ENCODE peak calls at places on chromosomes 6 and 20, in ten cellular contexts. One of them, this sample, is unnamed.

GRCh38 chr20:62577447-62577846 is 64.9 kb upstream of the SLCO4A1 start:
- DNase-seq in CD8-positive, alpha-beta T cell: no peak
- DNase-seq in esophagus muscularis mucosa: no peak
- DNase-seq in lung: no peak
- DNase-seq in suprapubic skin: no peak
- DNase-seq in A673: no peak
- DNase-seq in NB4: no peak
- DNase-seq in GM23338: no peak
- DNase-seq in left lung: no peak
- DNase-seq in cardiac muscle cell: no peak
- DNase-seq in this sample: no peak

GRCh38 chr6:106293113-106293512 is 32.4 kb downstream of the ATG5 start:
- DNase-seq in CD8-positive, alpha-beta T cell: no peak
- DNase-seq in esophagus muscularis mucosa: no peak
- DNase-seq in lung: no peak
- DNase-seq in suprapubic skin: no peak
- DNase-seq in A673: no peak
- DNase-seq in NB4: no peak
- DNase-seq in GM23338: no peak
- DNase-seq in left lung: no peak
- DNase-seq in cardiac muscle cell: no peak
- DNase-seq in this sample: no peak

GRCh38 chr6:158041788-158042187 is 60.1 kb downstream of the SYNJ2 start:
- DNase-seq in CD8-positive, alpha-beta T cell: no peak
- DNase-seq in esophagus muscularis mucosa: no peak
- DNase-seq in lung: no peak
- DNase-seq in suprapubic skin: no peak
- DNase-seq in A673: no peak
- DNase-seq in NB4: no peak
- DNase-seq in GM23338: no peak
- DNase-seq in left lung: no peak
- DNase-seq in cardiac muscle cell: no peak
- DNase-seq in this sample: no peak

GRCh38 chr20:17438436-17439039 is 92.6 kb downstream of the BFSP1 start:
- DNase-seq in CD8-positive, alpha-beta T cell: no peak
- DNase-seq in esophagus muscularis mucosa: peak
- DNase-seq in lung: no peak
- DNase-seq in suprapubic skin: no peak
- DNase-seq in A673: peak
- DNase-seq in NB4: peak
- DNase-seq in GM23338: peak
- DNase-seq in left lung: no peak
- DNase-seq in cardiac muscle cell: no peak
- DNase-seq in this sample: no peak

GRCh38 chr6:25061289-25061945 is 125.7 kb upstream of the RIPOR2 start:
- DNase-seq in CD8-positive, alpha-beta T cell: no peak
- DNase-seq in esophagus muscularis mucosa: no peak
- DNase-seq in lung: no peak
- DNase-seq in suprapubic skin: no peak
- DNase-seq in A673: peak
- DNase-seq in NB4: no peak
- DNase-seq in GM23338: peak
- DNase-seq in left lung: no peak
- DNase-seq in cardiac muscle cell: no peak
- DNase-seq in this sample: no peak

GRCh38 chr6:157056275-157056674 is 267.0 kb downstream of the TMEM242 start:
- DNase-seq in CD8-positive, alpha-beta T cell: no peak
- DNase-seq in esophagus muscularis mucosa: no peak
- DNase-seq in lung: no peak
- DNase-seq in suprapubic skin: no peak
- DNase-seq in A673: no peak
- DNase-seq in NB4: no peak
- DNase-seq in GM23338: no peak
- DNase-seq in left lung: no peak
- DNase-seq in cardiac muscle cell: no peak
- DNase-seq in this sample: no peak

GRCh38 chr6:40674170-40674569 is 87.0 kb upstream of the LRFN2 start:
- DNase-seq in CD8-positive, alpha-beta T cell: no peak
- DNase-seq in esophagus muscularis mucosa: no peak
- DNase-seq in lung: no peak
- DNase-seq in suprapubic skin: no peak
- DNase-seq in A673: no peak
- DNase-seq in NB4: no peak
- DNase-seq in GM23338: no peak
- DNase-seq in left lung: no peak
- DNase-seq in cardiac muscle cell: no peak
- DNase-seq in this sample: no peak

GRCh38 chr20:61864481-61864880 is 201.2 kb downstream of the TAF4 start:
- DNase-seq in CD8-positive, alpha-beta T cell: no peak
- DNase-seq in esophagus muscularis mucosa: no peak
- DNase-seq in lung: no peak
- DNase-seq in suprapubic skin: no peak
- DNase-seq in A673: no peak
- DNase-seq in NB4: no peak
- DNase-seq in GM23338: no peak
- DNase-seq in left lung: no peak
- DNase-seq in cardiac muscle cell: no peak
- DNase-seq in this sample: no peak

GRCh38 chr20:1867495-1868260 is 27.5 kb upstream of the SIRPA start:
- DNase-seq in CD8-positive, alpha-beta T cell: no peak
- DNase-seq in esophagus muscularis mucosa: no peak
- DNase-seq in lung: no peak
- DNase-seq in suprapubic skin: no peak
- DNase-seq in A673: no peak
- DNase-seq in NB4: peak
- DNase-seq in GM23338: no peak
- DNase-seq in left lung: no peak
- DNase-seq in cardiac muscle cell: peak
- DNase-seq in this sample: no peak

GRCh38 chr6:113120214-113120576 is 737.0 kb upstream of the MARCKS start:
- DNase-seq in CD8-positive, alpha-beta T cell: no peak
- DNase-seq in esophagus muscularis mucosa: no peak
- DNase-seq in lung: no peak
- DNase-seq in suprapubic skin: no peak
- DNase-seq in A673: peak
- DNase-seq in NB4: peak
- DNase-seq in GM23338: no peak
- DNase-seq in left lung: no peak
- DNase-seq in cardiac muscle cell: peak
- DNase-seq in this sample: peak

GRCh38 chr6:11851405-11851804 is 72.8 kb upstream of the ADTRP start:
- DNase-seq in CD8-positive, alpha-beta T cell: no peak
- DNase-seq in esophagus muscularis mucosa: no peak
- DNase-seq in lung: no peak
- DNase-seq in suprapubic skin: no peak
- DNase-seq in A673: peak
- DNase-seq in NB4: no peak
- DNase-seq in GM23338: no peak
- DNase-seq in left lung: no peak
- DNase-seq in cardiac muscle cell: no peak
- DNase-seq in this sample: peak

GRCh38 chr6:130810307-130811030 is 16.7 kb upstream of the SMLR1 start:
- DNase-seq in CD8-positive, alpha-beta T cell: no peak
- DNase-seq in esophagus muscularis mucosa: no peak
- DNase-seq in lung: no peak
- DNase-seq in suprapubic skin: no peak
- DNase-seq in A673: no peak
- DNase-seq in NB4: no peak
- DNase-seq in GM23338: peak
- DNase-seq in left lung: no peak
- DNase-seq in cardiac muscle cell: peak
- DNase-seq in this sample: no peak

GRCh38 chr20:44362466-44362940 is 7.0 kb downstream of the HNF4A start:
- DNase-seq in CD8-positive, alpha-beta T cell: no peak
- DNase-seq in esophagus muscularis mucosa: no peak
- DNase-seq in lung: no peak
- DNase-seq in suprapubic skin: no peak
- DNase-seq in A673: no peak
- DNase-seq in NB4: no peak
- DNase-seq in GM23338: no peak
- DNase-seq in left lung: no peak
- DNase-seq in cardiac muscle cell: no peak
- DNase-seq in this sample: no peak
- TF ChIP-seq CTCF in CD8-positive, alpha-beta T cell: no peak
- TF ChIP-seq CTCF in esophagus muscularis mucosa: no peak
- TF ChIP-seq CTCF in lung: no peak
- TF ChIP-seq CTCF in suprapubic skin: no peak
- TF ChIP-seq CTCF in A673: no peak
- TF ChIP-seq CTCF in NB4: no peak
- TF ChIP-seq CTCF in GM23338: no peak
- TF ChIP-seq CTCF in left lung: no peak
- TF ChIP-seq CTCF in cardiac muscle cell: no peak
- TF ChIP-seq CTCF in this sample: no peak

GRCh38 chr6:30640481-30640880 is 6.5 kb upstream of the C6orf136 start:
- DNase-seq in CD8-positive, alpha-beta T cell: no peak
- DNase-seq in esophagus muscularis mucosa: no peak
- DNase-seq in lung: no peak
- DNase-seq in suprapubic skin: no peak
- DNase-seq in A673: no peak
- DNase-seq in NB4: no peak
- DNase-seq in GM23338: no peak
- DNase-seq in left lung: no peak
- DNase-seq in cardiac muscle cell: no peak
- DNase-seq in this sample: no peak
- TF ChIP-seq CTCF in CD8-positive, alpha-beta T cell: no peak
- TF ChIP-seq CTCF in esophagus muscularis mucosa: no peak
- TF ChIP-seq CTCF in lung: no peak
- TF ChIP-seq CTCF in suprapubic skin: no peak
- TF ChIP-seq CTCF in A673: no peak
- TF ChIP-seq CTCF in NB4: no peak
- TF ChIP-seq CTCF in GM23338: no peak
- TF ChIP-seq CTCF in left lung: no peak
- TF ChIP-seq CTCF in cardiac muscle cell: no peak
- TF ChIP-seq CTCF in this sample: no peak

DNA sequence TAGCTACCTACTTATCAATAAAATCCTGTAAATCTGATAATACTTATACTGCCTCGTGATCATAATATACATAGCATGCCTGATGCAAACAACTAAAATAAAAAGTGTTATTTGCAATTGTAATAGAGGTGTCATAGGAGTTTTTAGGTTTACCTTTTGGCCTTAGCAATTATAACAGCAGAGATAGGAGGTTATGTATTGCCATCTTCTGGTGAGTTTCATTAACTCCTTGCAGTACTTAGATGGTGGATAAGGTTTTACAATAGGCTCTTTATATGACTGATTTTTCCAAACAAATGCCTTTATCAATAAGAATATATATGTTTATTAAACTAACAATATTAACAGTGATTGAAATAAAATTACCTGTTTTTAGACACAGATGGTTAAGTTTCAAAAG is 27.8 kb upstream of the MYCT1 start:
- DNase-seq in CD8-positive, alpha-beta T cell: no peak
- DNase-seq in esophagus muscularis mucosa: no peak
- DNase-seq in lung: no peak
- DNase-seq in suprapubic skin: no peak
- DNase-seq in A673: peak
- DNase-seq in NB4: peak
- DNase-seq in GM23338: peak
- DNase-seq in left lung: no peak
- DNase-seq in cardiac muscle cell: peak
- DNase-seq in this sample: peak
- TF ChIP-seq CTCF in CD8-positive, alpha-beta T cell: no peak
- TF ChIP-seq CTCF in esophagus muscularis mucosa: peak
- TF ChIP-seq CTCF in lung: peak
- TF ChIP-seq CTCF in suprapubic skin: no peak
- TF ChIP-seq CTCF in A673: peak
- TF ChIP-seq CTCF in NB4: no peak
- TF ChIP-seq CTCF in GM23338: peak
- TF ChIP-seq CTCF in left lung: no peak
- TF ChIP-seq CTCF in cardiac muscle cell: peak
- TF ChIP-seq CTCF in this sample: no peak

GRCh38 chr20:60049601-60050000 is 91.4 kb downstream of the CDH26 start:
- DNase-seq in CD8-positive, alpha-beta T cell: no peak
- DNase-seq in esophagus muscularis mucosa: no peak
- DNase-seq in lung: no peak
- DNase-seq in suprapubic skin: no peak
- DNase-seq in A673: no peak
- DNase-seq in NB4: no peak
- DNase-seq in GM23338: no peak
- DNase-seq in left lung: no peak
- DNase-seq in cardiac muscle cell: no peak
- DNase-seq in this sample: peak

GRCh38 chr20:60053125-60053812 is 95.0 kb downstream of the CDH26 start:
- DNase-seq in CD8-positive, alpha-beta T cell: no peak
- DNase-seq in esophagus muscularis mucosa: no peak
- DNase-seq in lung: no peak
- DNase-seq in suprapubic skin: no peak
- DNase-seq in A673: no peak
- DNase-seq in NB4: peak
- DNase-seq in GM23338: no peak
- DNase-seq in left lung: no peak
- DNase-seq in cardiac muscle cell: no peak
- DNase-seq in this sample: no peak

GRCh38 chr20:60048634-60049578 is 90.7 kb downstream of the CDH26 start:
- DNase-seq in CD8-positive, alpha-beta T cell: no peak
- DNase-seq in esophagus muscularis mucosa: no peak
- DNase-seq in lung: no peak
- DNase-seq in suprapubic skin: no peak
- DNase-seq in A673: peak
- DNase-seq in NB4: peak
- DNase-seq in GM23338: no peak
- DNase-seq in left lung: no peak
- DNase-seq in cardiac muscle cell: no peak
- DNase-seq in this sample: peak

GRCh38 chr20:60052322-60052721 is 94.1 kb downstream of the CDH26 start:
- DNase-seq in CD8-positive, alpha-beta T cell: no peak
- DNase-seq in esophagus muscularis mucosa: no peak
- DNase-seq in lung: no peak
- DNase-seq in suprapubic skin: no peak
- DNase-seq in A673: no peak
- DNase-seq in NB4: peak
- DNase-seq in GM23338: no peak
- DNase-seq in left lung: no peak
- DNase-seq in cardiac muscle cell: no peak
- DNase-seq in this sample: no peak

DNA sequence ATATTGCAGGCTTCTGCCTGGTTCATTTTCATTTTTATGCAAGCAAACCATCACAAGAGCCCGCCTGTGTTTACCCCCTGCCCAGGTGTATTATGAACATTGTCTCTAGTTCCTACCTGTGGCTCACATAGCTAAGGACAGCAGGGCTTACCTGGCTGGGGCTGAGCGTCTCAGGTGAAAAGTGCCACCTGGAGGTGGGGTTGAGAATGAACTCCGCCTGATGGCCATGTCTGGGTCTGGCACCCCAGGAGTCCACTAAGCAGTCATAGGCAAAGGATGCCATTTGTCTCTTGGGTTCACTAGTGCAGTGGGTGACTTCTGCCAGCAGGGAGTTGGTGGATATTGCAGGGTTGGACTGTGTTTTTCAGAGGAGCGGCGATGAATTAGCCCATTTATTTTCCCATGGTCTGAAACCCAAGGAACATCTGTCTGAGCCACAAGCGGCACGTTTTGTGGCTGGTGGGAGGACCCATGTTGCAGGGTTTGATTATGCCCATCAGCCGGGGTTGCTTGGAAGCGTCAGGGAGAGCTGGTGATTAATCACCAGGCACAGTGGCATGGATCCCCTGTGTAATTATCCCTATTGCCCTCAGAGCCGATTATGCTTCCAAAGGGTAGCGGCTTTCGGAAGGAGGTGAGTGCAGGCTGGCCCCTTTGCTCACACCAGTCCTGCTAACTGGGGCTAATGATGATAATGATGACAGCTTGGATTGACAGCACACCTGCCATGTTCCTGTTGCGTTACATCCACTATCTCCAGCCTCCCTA is 92.2 kb downstream of the CDH26 start:
- DNase-seq in CD8-positive, alpha-beta T cell: no peak
- DNase-seq in esophagus muscularis mucosa: no peak
- DNase-seq in lung: no peak
- DNase-seq in suprapubic skin: no peak
- DNase-seq in A673: no peak
- DNase-seq in NB4: no peak
- DNase-seq in GM23338: peak
- DNase-seq in left lung: no peak
- DNase-seq in cardiac muscle cell: no peak
- DNase-seq in this sample: peak
- TF ChIP-seq CTCF in CD8-positive, alpha-beta T cell: no peak
- TF ChIP-seq CTCF in esophagus muscularis mucosa: no peak
- TF ChIP-seq CTCF in lung: peak
- TF ChIP-seq CTCF in suprapubic skin: no peak
- TF ChIP-seq CTCF in A673: peak
- TF ChIP-seq CTCF in NB4: peak
- TF ChIP-seq CTCF in GM23338: peak
- TF ChIP-seq CTCF in left lung: peak
- TF ChIP-seq CTCF in cardiac muscle cell: no peak
- TF ChIP-seq CTCF in this sample: no peak